ENCODE peak calls at places on chromosomes 13 and 19, in ten cellular contexts. N, P, E, U, T, V, Y, A, M and X are unnamed samples.

GRCh38 chr13:106246817-106247216 is 288.6 kb downstream of the EFNB2 start:
- DNase-seq in N (no peak), P (no peak), E (no peak), U (no peak), T (no peak), V (no peak), Y (no peak), A (no peak), M (no peak), X (no peak)

GRCh38 chr19:53130506-53130905 is 2.2 kb downstream of the ZNF415 start:
- DNase-seq in N (no peak), P (no peak), E (no peak), U (no peak), T (no peak), V (no peak), Y (no peak), A (no peak), M (no peak), X (no peak)

GRCh38 chr13:37617162-37617561 is 18.6 kb upstream of the POSTN start:
- DNase-seq in N (peak; percentile 33), P (peak; percentile 69), E (peak; percentile 98), U (no peak), T (no peak), V (no peak), Y (no peak), A (no peak), M (peak; percentile 90), X (no peak)

GRCh38 chr13:45446181-45446580 is 18.6 kb upstream of the COG3 start:
- DNase-seq in N (no peak), P (no peak), E (no peak), U (no peak), T (no peak), V (no peak), Y (no peak), A (no peak), M (no peak), X (no peak)

GRCh38 chr19:17125728-17126677 is 50.4 kb downstream of the MYO9B start:
- DNase-seq in N (no peak), P (no peak), E (no peak), U (no peak), T (no peak), V (peak; percentile 89), Y (no peak), A (peak; percentile 94), M (no peak), X (no peak)

GRCh38 chr13:107788464-107789165 is 426.7 kb downstream of the LIG4 start:
- DNase-seq in N (no peak), P (no peak), E (no peak), U (no peak), T (no peak), V (no peak), Y (no peak), A (no peak), M (no peak), X (no peak)

GRCh38 chr13:33466262-33466661 is 180.7 kb upstream of the STARD13 start:
- DNase-seq in N (no peak), P (no peak), E (no peak), U (no peak), T (no peak), V (no peak), Y (no peak), A (no peak), M (no peak), X (no peak)

GRCh38 chr19:1630012-1630411 is 22.4 kb downstream of the TCF3 start:
- DNase-seq in N (no peak), P (no peak), E (no peak), U (no peak), T (no peak), V (no peak), Y (no peak), A (no peak), M (no peak), X (no peak)